ENCODE peak calls at places on chromosomes 5 and 9, in eight cellular contexts. W, P, H, Y, E, V, S and F are unnamed samples.

GRCh38 chr5:11139471-11139870 is 378.4 kb upstream of the DAP start:
- DNase-seq in V (no peak), E (no peak), H (no peak), W (no peak), P (no peak), S (no peak), Y (no peak), F (no peak)

GRCh38 chr5:26889810-26890209 is 148.6 kb downstream of the CDH9 start:
- DNase-seq in E (no peak), H (no peak), S (no peak), P (no peak), V (no peak), Y (no peak), W (no peak), F (no peak)

GRCh38 chr5:143308726-143309125 is 94.8 kb downstream of the NR3C1 start:
- DNase-seq in H (no peak), E (no peak), W (no peak), V (no peak), Y (no peak), S (no peak), P (peak), F (no peak)

GRCh38 chr5:74074111-74074510 is 448.1 kb downstream of the ARHGEF28 start:
- DNase-seq in P (no peak), Y (no peak), W (no peak), V (no peak), S (no peak), H (no peak), E (no peak), F (no peak)

GRCh38 chr5:72163349-72163983 is 56.2 kb downstream of the MAP1B start:
- DNase-seq in Y (no peak), V (no peak), W (no peak), H (no peak), E (no peak), S (no peak), P (no peak), F (no peak)

GRCh38 chr5:170571331-170571731 is 67.5 kb downstream of the KCNIP1 start:
- DNase-seq in P (peak), H (no peak), V (no peak), S (no peak), E (no peak), Y (no peak), W (no peak), F (no peak)

GRCh38 chr5:29697786-29698414 is 1495.6 kb upstream of the CDH6 start:
- DNase-seq in Y (no peak), P (no peak), S (no peak), W (no peak), H (no peak), E (no peak), V (no peak), F (no peak)

GRCh38 chr9:98808411-98808815 is 943 bp downstream of the GALNT12 start:
- DNase-seq in V (peak), W (no peak), H (no peak), S (no peak), P (no peak), Y (no peak), E (peak), F (peak)

GRCh38 chr5:72985719-72986118 is 29.9 kb downstream of the FCHO2 start:
- DNase-seq in E (no peak), S (no peak), H (no peak), W (no peak), V (no peak), Y (no peak), P (no peak), F (no peak)

GRCh38 chr5:133663380-133664054 is 51.2 kb upstream of the FSTL4 start:
- DNase-seq in Y (no peak), S (no peak), W (peak), H (no peak), E (no peak), V (no peak), P (no peak), F (no peak)

GRCh38 chr9:127828262-127829031 is 25.8 kb downstream of the FPGS start:
- DNase-seq in H (no peak), S (peak), P (peak), W (peak), E (peak), V (peak), Y (peak), F (no peak)

GRCh38 chr5:37867634-37868033 is 27.8 kb upstream of the GDNF start:
- DNase-seq in P (peak), E (no peak), W (no peak), Y (no peak), S (no peak), V (no peak), H (no peak), F (no peak)

GRCh38 chr5:22541037-22541436 is 312.1 kb downstream of the CDH12 start:
- DNase-seq in H (no peak), W (no peak), Y (no peak), V (no peak), P (no peak), E (no peak), S (no peak), F (no peak)

GRCh38 chr9:14960881-14961280 is 50.7 kb upstream of the FREM1 start:
- DNase-seq in S (no peak), H (no peak), P (no peak), V (no peak), W (no peak), Y (no peak), E (no peak), F (no peak)

GRCh38 chr9:91151014-91151740 is 210.5 kb downstream of the AUH start:
- DNase-seq in V (no peak), W (no peak), H (no peak), S (no peak), E (no peak), Y (no peak), P (peak), F (no peak)

GRCh38 chr5:116702776-116703175 is 128.2 kb upstream of the SEMA6A start:
- DNase-seq in H (no peak), E (no peak), W (no peak), S (no peak), Y (no peak), V (no peak), P (no peak), F (no peak)

GRCh38 chr5:108164574-108164973 is 217.3 kb downstream of the FBXL17 start:
- DNase-seq in P (no peak), Y (no peak), H (no peak), E (no peak), W (no peak), S (no peak), V (no peak), F (no peak)

GRCh38 chr5:128213340-128213739 is 129.8 kb downstream of the SLC12A2 start:
- DNase-seq in H (no peak), V (no peak), S (no peak), Y (no peak), P (peak), W (no peak), E (peak), F (peak)

GRCh38 chr5:154784856-154785255 is 29.7 kb downstream of the LARP1 start:
- DNase-seq in W (no peak), S (no peak), E (no peak), H (no peak), Y (no peak), V (no peak), P (no peak), F (no peak)

GRCh38 chr5:173888473-173889135 is 455 bp downstream of the CPEB4 start:
- DNase-seq in E (no peak), V (peak), S (peak), P (peak), W (no peak), Y (no peak), H (no peak), F (no peak)

GRCh38 chr5:151483176-151483575 is 35.8 kb downstream of the SLC36A1 start:
- DNase-seq in W (no peak), Y (no peak), P (peak), H (no peak), S (no peak), E (no peak), V (no peak), F (no peak)

GRCh38 chr5:41465493-41466171 is 44.8 kb downstream of the PLCXD3 start:
- DNase-seq in S (no peak), E (no peak), Y (no peak), W (no peak), H (no peak), P (peak), V (no peak), F (no peak)

GRCh38 chr9:123033864-123034598 is 564 bp downstream of the GPR21 start:
- DNase-seq in W (no peak), P (peak), S (peak), H (no peak), E (no peak), V (no peak), Y (no peak), F (no peak)

GRCh38 chr5:76473676-76474075 is 70.6 kb downstream of the IQGAP2 start:
- DNase-seq in P (no peak), Y (no peak), E (no peak), H (no peak), W (no peak), V (no peak), S (no peak), F (no peak)

GRCh38 chr5:138109463-138110265 is 25.8 kb downstream of the WNT8A start:
- DNase-seq in S (no peak), V (no peak), Y (no peak), H (no peak), E (no peak), W (no peak), P (peak), F (peak)

GRCh38 chr9:93193373-93193725 is 9.4 kb downstream of the WNK2 start:
- DNase-seq in W (no peak), E (peak), V (no peak), Y (no peak), H (no peak), P (no peak), S (no peak), F (no peak)

GRCh38 chr5:10994088-10994986 is 233.3 kb upstream of the DAP start:
- DNase-seq in P (no peak), W (no peak), V (no peak), Y (no peak), S (no peak), H (no peak), E (no peak), F (no peak)

GRCh38 chr5:136080483-136081180 is 51.8 kb downstream of the TGFBI start:
- DNase-seq in H (peak), E (peak), Y (peak), P (peak), S (peak), W (peak), V (peak), F (peak)

GRCh38 chr5:172953776-172954189 is 5.4 kb upstream of the RPL26L1 start:
- DNase-seq in S (no peak), Y (no peak), V (no peak), E (no peak), W (no peak), H (no peak), P (peak), F (no peak)

GRCh38 chr5:72195581-72195980 is 88.3 kb downstream of the MAP1B start:
- DNase-seq in H (no peak), W (no peak), P (no peak), V (no peak), E (no peak), Y (no peak), S (no peak), F (no peak)

GRCh38 chr9:107782381-107782780 is 292.8 kb upstream of the KLF4 start:
- DNase-seq in W (no peak), P (peak), E (no peak), S (no peak), V (no peak), Y (no peak), H (no peak), F (no peak)

GRCh38 chr5:116476903-116477537 is 97.6 kb downstream of the SEMA6A start:
- DNase-seq in Y (no peak), E (no peak), H (no peak), V (no peak), P (no peak), S (no peak), W (no peak), F (no peak)

GRCh38 chr9:136098844-136099243 is 3.8 kb upstream of the NACC2 start:
- DNase-seq in W (no peak), Y (no peak), V (no peak), E (no peak), P (no peak), S (no peak), H (no peak), F (no peak)
- H3K27ac ChIP-seq in W (peak), Y (peak), V (no peak), E (no peak), P (no peak), S (no peak), H (no peak), F (no peak)

GRCh38 chr5:168878121-168878520 is 299.0 kb upstream of the PANK3 start:
- DNase-seq in Y (no peak), V (no peak), W (no peak), P (no peak), S (no peak), H (no peak), E (no peak), F (no peak)
- H3K27ac ChIP-seq in Y (no peak), V (no peak), W (no peak), P (no peak), S (no peak), H (no peak), E (no peak), F (no peak)

GRCh38 chr5:16135506-16135905 is 44.1 kb downstream of the MARCHF11 start:
- DNase-seq in S (no peak), V (no peak), E (no peak), P (no peak), Y (no peak), H (no peak), W (no peak), F (no peak)
- H3K27ac ChIP-seq in S (no peak), V (no peak), E (no peak), P (no peak), Y (peak), H (no peak), W (no peak), F (no peak)

DNA sequence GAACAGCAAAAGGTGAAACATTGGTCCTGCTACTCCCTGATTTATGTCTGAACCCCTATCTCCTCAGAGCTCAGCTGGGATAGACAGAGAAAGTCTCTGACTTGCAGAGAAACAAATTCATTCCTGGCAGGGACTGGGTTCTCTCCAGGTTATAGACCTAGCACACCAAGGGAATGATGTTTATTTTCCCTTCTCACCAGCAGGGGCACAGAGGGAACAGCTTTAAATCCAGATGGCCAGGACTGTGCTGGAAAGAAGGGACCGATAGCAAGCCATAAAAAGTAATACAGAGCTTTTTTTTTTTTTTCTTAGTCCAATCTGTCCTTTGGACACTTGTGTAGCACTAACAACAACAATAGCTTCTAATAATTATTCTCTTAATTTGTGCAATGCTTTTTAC is 141.1 kb upstream of the C9orf72 start:
- DNase-seq in V (no peak), P (no peak), E (no peak), H (no peak), W (no peak), Y (no peak), S (no peak), F (no peak)
- H3K27ac ChIP-seq in V (no peak), P (no peak), E (no peak), H (no peak), W (no peak), Y (no peak), S (no peak), F (no peak)

GRCh38 chr5:180126716-180127681 is 55.4 kb upstream of the RNF130 start:
- DNase-seq in W (peak), P (no peak), S (no peak), E (peak), Y (no peak), V (peak), H (no peak), F (peak)
- H3K27ac ChIP-seq in W (no peak), P (no peak), S (no peak), E (no peak), Y (no peak), V (no peak), H (no peak), F (no peak)

DNA sequence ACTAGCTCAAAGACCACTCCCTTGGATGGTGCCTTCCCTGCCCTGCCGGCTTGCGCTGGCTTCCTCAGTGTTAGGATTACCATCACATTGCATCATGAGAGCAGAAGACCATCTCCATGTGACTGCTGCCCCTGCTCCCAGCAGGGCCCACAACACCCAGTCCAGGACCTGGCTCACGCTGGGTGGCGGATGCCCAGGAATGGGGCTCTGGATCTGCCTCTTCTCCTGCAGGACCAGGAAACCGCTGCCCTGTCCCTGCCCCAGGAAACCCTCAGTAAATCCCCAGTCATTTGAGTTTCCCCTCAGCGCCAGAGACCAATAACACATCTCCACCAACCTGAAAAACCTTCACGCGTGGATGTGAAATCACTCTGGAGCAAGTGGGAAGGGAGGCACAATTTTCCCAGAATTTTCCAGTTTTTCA is 3.3 kb upstream of the RNF44 start:
- DNase-seq in S (no peak), H (no peak), W (no peak), P (no peak), E (no peak), Y (no peak), V (no peak), F (no peak)
- H3K27ac ChIP-seq in S (no peak), H (peak), W (no peak), P (no peak), E (no peak), Y (no peak), V (no peak), F (no peak)

GRCh38 chr9:133844431-133844830 is 106.3 kb upstream of the SARDH start:
- DNase-seq in E (no peak), V (no peak), W (no peak), Y (no peak), S (no peak), H (no peak), P (no peak), F (no peak)

GRCh38 chr9:133843751-133844373 is 105.7 kb upstream of the SARDH start:
- DNase-seq in H (no peak), E (no peak), P (no peak), S (no peak), W (no peak), V (no peak), Y (no peak), F (no peak)

GRCh38 chr9:133844876-133845658 is 106.9 kb upstream of the SARDH start:
- DNase-seq in V (peak), S (peak), Y (peak), W (peak), P (peak), E (peak), H (no peak), F (no peak)

GRCh38 chr9:133846483-133847090 is 108.4 kb upstream of the SARDH start:
- DNase-seq in H (no peak), E (no peak), Y (no peak), W (no peak), S (no peak), P (no peak), V (no peak), F (no peak)

DNA sequence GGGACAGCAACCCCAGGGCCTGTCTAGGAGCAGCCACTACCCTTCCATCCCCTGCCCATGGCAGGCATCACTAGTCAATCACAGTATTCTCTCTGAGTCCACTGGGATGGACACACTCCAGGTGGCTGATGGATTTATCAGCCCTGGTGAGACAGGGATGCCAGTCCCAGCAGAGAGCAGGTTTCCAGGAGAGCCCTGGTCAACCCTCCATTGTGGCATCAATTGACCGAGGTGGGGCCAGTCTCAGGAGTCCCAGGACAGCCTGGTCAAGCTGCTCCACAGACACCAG is 107.5 kb upstream of the SARDH start:
- DNase-seq in W (no peak), V (no peak), E (no peak), P (no peak), Y (no peak), H (no peak), S (no peak), F (no peak)
- H3K27ac ChIP-seq in W (peak), V (no peak), E (peak), P (peak), Y (peak), H (peak), S (no peak), F (no peak)

GRCh38 chr9:2014696-2015580 is at the start of gene SMARCA2:
- DNase-seq in W (peak), Y (peak), H (peak), E (peak), S (peak), V (peak), P (peak), F (peak)

GRCh38 chr9:2015581-2016410 is 649 bp downstream of the SMARCA2 start:
- DNase-seq in P (peak), S (peak), Y (peak), W (peak), H (no peak), V (peak), E (peak), F (peak)

GRCh38 chr9:2014148-2014547 is 999 bp upstream of the SMARCA2 start:
- DNase-seq in Y (no peak), S (no peak), W (no peak), V (no peak), P (no peak), H (no peak), E (no peak), F (no peak)

GRCh38 chr9:2012347-2012746 is 2.8 kb upstream of the SMARCA2 start:
- DNase-seq in P (no peak), H (no peak), Y (no peak), E (no peak), W (no peak), S (no peak), V (no peak), F (no peak)

GRCh38 chr9:2013688-2014087 is 1.5 kb upstream of the SMARCA2 start:
- DNase-seq in V (no peak), E (no peak), W (no peak), S (no peak), P (peak), H (no peak), Y (no peak), F (no peak)
- H3K27ac ChIP-seq in V (peak), E (no peak), W (peak), S (peak), P (no peak), H (peak), Y (peak), F (no peak)

GRCh38 chr9:130331573-130331972 is 66.0 kb downstream of the HMCN2 start:
- DNase-seq in W (peak), V (peak), P (peak), S (peak), H (no peak), E (peak), Y (peak), F (no peak)
- H3K27ac ChIP-seq in W (peak), V (peak), P (no peak), S (peak), H (peak), E (peak), Y (peak), F (no peak)